ENCODE peak calls at places on chromosomes 11 and 22, in ten cellular contexts. One of them, this sample, is unnamed.

GRCh38 chr11:14137282-14137681 is 174.8 kb downstream of the SPON1 start:
- DNase-seq in Peyer's patch: no peak
- DNase-seq in lung: no peak
- DNase-seq in vagina: no peak
- DNase-seq in cardiac muscle cell: peak
- DNase-seq in adrenal gland: no peak
- DNase-seq in hepatocyte: no peak
- DNase-seq in activated B cell treated with CpG ODN at 0.5 μM for 24 hours: no peak
- DNase-seq in AG09309: no peak
- DNase-seq in fibroblast of mammary gland: no peak
- DNase-seq in this sample: no peak

GRCh38 chr11:66637557-66638176 is 836 bp upstream of the RBM4 start:
- DNase-seq in lung: no peak
- DNase-seq in Peyer's patch: no peak
- DNase-seq in adrenal gland: no peak
- DNase-seq in hepatocyte: no peak
- DNase-seq in vagina: peak
- DNase-seq in AG09309: no peak
- DNase-seq in activated B cell treated with CpG ODN at 0.5 μM for 24 hours: no peak
- DNase-seq in fibroblast of mammary gland: no peak
- DNase-seq in cardiac muscle cell: no peak
- DNase-seq in this sample: no peak

GRCh38 chr11:102220728-102221467 is 96.4 kb upstream of the BIRC3 start:
- DNase-seq in lung: no peak
- DNase-seq in Peyer's patch: no peak
- DNase-seq in AG09309: no peak
- DNase-seq in cardiac muscle cell: no peak
- DNase-seq in hepatocyte: no peak
- DNase-seq in adrenal gland: no peak
- DNase-seq in fibroblast of mammary gland: peak
- DNase-seq in activated B cell treated with CpG ODN at 0.5 μM for 24 hours: no peak
- DNase-seq in vagina: no peak
- DNase-seq in this sample: no peak

GRCh38 chr11:77205467-77206263 is 77.6 kb downstream of the MYO7A start:
- DNase-seq in hepatocyte: no peak
- DNase-seq in adrenal gland: no peak
- DNase-seq in AG09309: no peak
- DNase-seq in Peyer's patch: no peak
- DNase-seq in lung: no peak
- DNase-seq in vagina: no peak
- DNase-seq in fibroblast of mammary gland: no peak
- DNase-seq in cardiac muscle cell: no peak
- DNase-seq in activated B cell treated with CpG ODN at 0.5 μM for 24 hours: peak
- DNase-seq in this sample: no peak

GRCh38 chr22:41943661-41944209 is 3.2 kb downstream of the CENPM start:
- DNase-seq in hepatocyte: no peak
- DNase-seq in lung: no peak
- DNase-seq in cardiac muscle cell: no peak
- DNase-seq in adrenal gland: no peak
- DNase-seq in activated B cell treated with CpG ODN at 0.5 μM for 24 hours: no peak
- DNase-seq in Peyer's patch: no peak
- DNase-seq in fibroblast of mammary gland: peak
- DNase-seq in AG09309: no peak
- DNase-seq in vagina: no peak
- DNase-seq in this sample: no peak

GRCh38 chr11:20112291-20113146 is 47.8 kb downstream of the DBX1 start:
- DNase-seq in cardiac muscle cell: no peak
- DNase-seq in activated B cell treated with CpG ODN at 0.5 μM for 24 hours: no peak
- DNase-seq in vagina: peak
- DNase-seq in fibroblast of mammary gland: peak
- DNase-seq in hepatocyte: peak
- DNase-seq in adrenal gland: peak
- DNase-seq in lung: peak
- DNase-seq in Peyer's patch: peak
- DNase-seq in AG09309: peak
- DNase-seq in this sample: no peak

GRCh38 chr11:111793863-111794262 is 27.7 kb upstream of the PPP2R1B start:
- DNase-seq in Peyer's patch: no peak
- DNase-seq in adrenal gland: peak
- DNase-seq in hepatocyte: no peak
- DNase-seq in cardiac muscle cell: no peak
- DNase-seq in vagina: no peak
- DNase-seq in activated B cell treated with CpG ODN at 0.5 μM for 24 hours: no peak
- DNase-seq in lung: no peak
- DNase-seq in fibroblast of mammary gland: peak
- DNase-seq in AG09309: peak
- DNase-seq in this sample: no peak

GRCh38 chr11:108516125-108516524 is 17.9 kb upstream of the POGLUT3 start:
- DNase-seq in adrenal gland: no peak
- DNase-seq in cardiac muscle cell: no peak
- DNase-seq in activated B cell treated with CpG ODN at 0.5 μM for 24 hours: no peak
- DNase-seq in vagina: no peak
- DNase-seq in lung: no peak
- DNase-seq in Peyer's patch: no peak
- DNase-seq in AG09309: no peak
- DNase-seq in fibroblast of mammary gland: no peak
- DNase-seq in hepatocyte: no peak
- DNase-seq in this sample: no peak

GRCh38 chr11:101436511-101437142 is 147.2 kb downstream of the TRPC6 start:
- DNase-seq in lung: no peak
- DNase-seq in AG09309: no peak
- DNase-seq in activated B cell treated with CpG ODN at 0.5 μM for 24 hours: no peak
- DNase-seq in adrenal gland: no peak
- DNase-seq in fibroblast of mammary gland: peak
- DNase-seq in Peyer's patch: no peak
- DNase-seq in cardiac muscle cell: peak
- DNase-seq in vagina: no peak
- DNase-seq in hepatocyte: peak
- DNase-seq in this sample: peak

GRCh38 chr22:26751217-26751616 is 93.8 kb downstream of the MIAT start:
- DNase-seq in hepatocyte: peak
- DNase-seq in AG09309: no peak
- DNase-seq in fibroblast of mammary gland: no peak
- DNase-seq in adrenal gland: no peak
- DNase-seq in lung: no peak
- DNase-seq in vagina: no peak
- DNase-seq in activated B cell treated with CpG ODN at 0.5 μM for 24 hours: no peak
- DNase-seq in cardiac muscle cell: no peak
- DNase-seq in Peyer's patch: no peak
- DNase-seq in this sample: peak

GRCh38 chr11:13009921-13010736 is 1.0 kb downstream of the RASSF10 start:
- DNase-seq in lung: peak
- DNase-seq in vagina: no peak
- DNase-seq in fibroblast of mammary gland: peak
- DNase-seq in AG09309: no peak
- DNase-seq in Peyer's patch: peak
- DNase-seq in activated B cell treated with CpG ODN at 0.5 μM for 24 hours: no peak
- DNase-seq in hepatocyte: peak
- DNase-seq in cardiac muscle cell: peak
- DNase-seq in adrenal gland: no peak
- DNase-seq in this sample: peak
- TF ChIP-seq CTCF in lung: no peak
- TF ChIP-seq CTCF in vagina: no peak
- TF ChIP-seq CTCF in fibroblast of mammary gland: no peak
- TF ChIP-seq CTCF in AG09309: no peak
- TF ChIP-seq CTCF in Peyer's patch: no peak
- TF ChIP-seq CTCF in activated B cell treated with CpG ODN at 0.5 μM for 24 hours: no peak
- TF ChIP-seq CTCF in hepatocyte: no peak
- TF ChIP-seq CTCF in cardiac muscle cell: peak
- TF ChIP-seq CTCF in adrenal gland: no peak
- TF ChIP-seq CTCF in this sample: peak

DNA sequence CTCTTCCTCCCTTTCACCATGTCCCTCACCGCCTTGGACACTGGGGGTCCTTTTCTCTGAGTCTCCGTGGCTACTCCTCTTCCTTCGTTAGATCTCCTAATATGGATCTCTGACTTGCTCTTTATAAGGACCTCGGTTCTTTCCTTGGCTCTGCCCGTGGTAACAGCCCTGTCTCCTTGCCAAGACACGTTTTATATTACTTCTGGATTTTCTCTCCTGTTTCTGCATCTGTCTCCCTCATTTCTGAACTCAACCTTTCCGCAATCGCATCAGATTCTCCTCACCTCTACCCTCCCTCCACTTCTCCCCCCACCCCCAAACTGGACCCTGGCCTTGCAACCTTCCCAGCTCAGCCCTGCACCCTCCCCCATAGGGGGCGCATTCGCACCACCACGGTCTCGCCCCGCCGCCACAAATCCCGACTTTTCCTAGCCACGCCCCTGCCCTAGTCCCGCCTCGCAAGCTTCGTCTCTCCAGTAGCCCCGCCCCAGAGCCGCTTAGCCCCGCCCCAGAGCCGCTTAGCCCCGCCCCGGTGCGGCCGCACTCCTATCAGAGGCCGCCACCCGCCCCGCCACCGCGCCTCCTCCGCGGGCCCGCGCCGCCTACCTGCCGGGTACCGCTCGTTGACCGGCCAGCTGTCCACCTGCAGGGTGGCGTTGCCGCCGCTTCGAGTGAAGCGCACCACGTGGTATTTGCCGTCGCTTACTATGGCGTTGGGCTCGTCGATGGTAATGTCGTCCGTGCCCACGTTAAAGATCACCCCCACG is 39.0 kb downstream of the SLC22A12 start:
- DNase-seq in AG09309: no peak
- DNase-seq in fibroblast of mammary gland: no peak
- DNase-seq in adrenal gland: peak
- DNase-seq in hepatocyte: peak
- DNase-seq in activated B cell treated with CpG ODN at 0.5 μM for 24 hours: no peak
- DNase-seq in vagina: no peak
- DNase-seq in cardiac muscle cell: peak
- DNase-seq in Peyer's patch: no peak
- DNase-seq in lung: no peak
- DNase-seq in this sample: no peak
- TF ChIP-seq CTCF in AG09309: no peak
- TF ChIP-seq CTCF in fibroblast of mammary gland: no peak
- TF ChIP-seq CTCF in adrenal gland: no peak
- TF ChIP-seq CTCF in hepatocyte: no peak
- TF ChIP-seq CTCF in activated B cell treated with CpG ODN at 0.5 μM for 24 hours: no peak
- TF ChIP-seq CTCF in vagina: no peak
- TF ChIP-seq CTCF in cardiac muscle cell: no peak
- TF ChIP-seq CTCF in Peyer's patch: no peak
- TF ChIP-seq CTCF in lung: no peak
- TF ChIP-seq CTCF in this sample: no peak

DNA sequence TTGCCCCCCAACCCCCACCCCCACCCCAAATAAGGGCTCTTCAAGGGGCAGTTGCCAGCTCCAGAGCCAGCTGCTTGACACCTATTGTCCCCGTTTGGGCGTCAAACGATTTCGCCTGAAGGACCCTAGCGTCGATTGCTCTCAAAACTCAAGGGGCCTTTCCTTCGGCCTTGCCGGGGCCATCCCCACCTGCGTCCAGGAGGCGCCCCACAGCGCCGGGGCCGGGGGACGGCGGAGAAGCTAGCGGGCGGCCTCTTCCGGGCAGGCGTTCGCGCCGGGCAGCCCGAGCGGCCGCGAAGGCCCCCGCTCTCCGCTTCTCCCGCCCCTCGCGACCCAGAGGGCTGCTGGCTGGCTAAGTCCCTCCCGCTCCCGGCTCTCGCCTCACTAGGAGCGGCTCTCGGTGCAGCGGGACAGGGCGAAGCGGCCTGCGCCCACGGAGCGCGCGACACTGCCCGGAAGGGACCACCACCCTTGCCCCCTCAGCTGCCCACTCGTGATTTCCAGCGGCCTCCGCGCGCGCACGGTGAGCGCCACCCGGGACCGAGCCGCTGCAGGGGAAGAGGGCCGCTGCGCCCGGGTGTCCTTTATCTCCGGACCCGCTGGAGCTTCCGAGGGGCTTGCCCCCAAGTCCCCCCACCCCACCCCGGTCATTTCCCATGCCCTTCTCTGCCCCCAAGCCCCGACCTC is at the start of gene CAPRIN1:
- DNase-seq in AG09309: no peak
- DNase-seq in vagina: peak
- DNase-seq in adrenal gland: peak
- DNase-seq in hepatocyte: peak
- DNase-seq in lung: peak
- DNase-seq in Peyer's patch: peak
- DNase-seq in cardiac muscle cell: peak
- DNase-seq in fibroblast of mammary gland: peak
- DNase-seq in activated B cell treated with CpG ODN at 0.5 μM for 24 hours: peak
- DNase-seq in this sample: peak
- TF ChIP-seq CTCF in AG09309: no peak
- TF ChIP-seq CTCF in vagina: no peak
- TF ChIP-seq CTCF in adrenal gland: no peak
- TF ChIP-seq CTCF in hepatocyte: no peak
- TF ChIP-seq CTCF in lung: no peak
- TF ChIP-seq CTCF in Peyer's patch: no peak
- TF ChIP-seq CTCF in cardiac muscle cell: no peak
- TF ChIP-seq CTCF in fibroblast of mammary gland: no peak
- TF ChIP-seq CTCF in activated B cell treated with CpG ODN at 0.5 μM for 24 hours: no peak
- TF ChIP-seq CTCF in this sample: peak

GRCh38 chr11:68215087-68215445 is 2.0 kb upstream of the KMT5B start:
- DNase-seq in cardiac muscle cell: no peak
- DNase-seq in adrenal gland: peak
- DNase-seq in vagina: no peak
- DNase-seq in activated B cell treated with CpG ODN at 0.5 μM for 24 hours: no peak
- DNase-seq in fibroblast of mammary gland: no peak
- DNase-seq in Peyer's patch: no peak
- DNase-seq in lung: no peak
- DNase-seq in hepatocyte: no peak
- DNase-seq in AG09309: no peak
- DNase-seq in this sample: no peak
- TF ChIP-seq CTCF in cardiac muscle cell: no peak
- TF ChIP-seq CTCF in adrenal gland: no peak
- TF ChIP-seq CTCF in vagina: no peak
- TF ChIP-seq CTCF in activated B cell treated with CpG ODN at 0.5 μM for 24 hours: no peak
- TF ChIP-seq CTCF in fibroblast of mammary gland: no peak
- TF ChIP-seq CTCF in Peyer's patch: no peak
- TF ChIP-seq CTCF in lung: no peak
- TF ChIP-seq CTCF in hepatocyte: no peak
- TF ChIP-seq CTCF in AG09309: no peak
- TF ChIP-seq CTCF in this sample: no peak

GRCh38 chr22:43919106-43919965 is 4.3 kb upstream of the PNPLA3 start:
- DNase-seq in cardiac muscle cell: no peak
- DNase-seq in AG09309: no peak
- DNase-seq in lung: no peak
- DNase-seq in adrenal gland: no peak
- DNase-seq in vagina: no peak
- DNase-seq in fibroblast of mammary gland: peak
- DNase-seq in activated B cell treated with CpG ODN at 0.5 μM for 24 hours: no peak
- DNase-seq in hepatocyte: no peak
- DNase-seq in Peyer's patch: no peak
- DNase-seq in this sample: no peak
- TF ChIP-seq CTCF in cardiac muscle cell: no peak
- TF ChIP-seq CTCF in AG09309: no peak
- TF ChIP-seq CTCF in lung: no peak
- TF ChIP-seq CTCF in adrenal gland: no peak
- TF ChIP-seq CTCF in vagina: no peak
- TF ChIP-seq CTCF in fibroblast of mammary gland: no peak
- TF ChIP-seq CTCF in activated B cell treated with CpG ODN at 0.5 μM for 24 hours: no peak
- TF ChIP-seq CTCF in hepatocyte: no peak
- TF ChIP-seq CTCF in Peyer's patch: no peak
- TF ChIP-seq CTCF in this sample: no peak

GRCh38 chr11:1387961-1388762 is 1.6 kb upstream of the BRSK2 start:
- DNase-seq in hepatocyte: no peak
- DNase-seq in fibroblast of mammary gland: no peak
- DNase-seq in lung: peak
- DNase-seq in AG09309: no peak
- DNase-seq in activated B cell treated with CpG ODN at 0.5 μM for 24 hours: no peak
- DNase-seq in vagina: no peak
- DNase-seq in cardiac muscle cell: peak
- DNase-seq in adrenal gland: no peak
- DNase-seq in Peyer's patch: no peak
- DNase-seq in this sample: no peak
- TF ChIP-seq CTCF in hepatocyte: no peak
- TF ChIP-seq CTCF in fibroblast of mammary gland: no peak
- TF ChIP-seq CTCF in lung: no peak
- TF ChIP-seq CTCF in AG09309: no peak
- TF ChIP-seq CTCF in activated B cell treated with CpG ODN at 0.5 μM for 24 hours: no peak
- TF ChIP-seq CTCF in vagina: no peak
- TF ChIP-seq CTCF in cardiac muscle cell: no peak
- TF ChIP-seq CTCF in adrenal gland: no peak
- TF ChIP-seq CTCF in Peyer's patch: no peak
- TF ChIP-seq CTCF in this sample: peak

GRCh38 chr11:131914299-131914902 is 544.0 kb downstream of the NTM start:
- DNase-seq in hepatocyte: no peak
- DNase-seq in AG09309: no peak
- DNase-seq in vagina: no peak
- DNase-seq in fibroblast of mammary gland: peak
- DNase-seq in Peyer's patch: no peak
- DNase-seq in cardiac muscle cell: no peak
- DNase-seq in adrenal gland: no peak
- DNase-seq in activated B cell treated with CpG ODN at 0.5 μM for 24 hours: no peak
- DNase-seq in lung: no peak
- DNase-seq in this sample: no peak
- TF ChIP-seq CTCF in hepatocyte: peak
- TF ChIP-seq CTCF in AG09309: peak
- TF ChIP-seq CTCF in vagina: no peak
- TF ChIP-seq CTCF in fibroblast of mammary gland: peak
- TF ChIP-seq CTCF in Peyer's patch: no peak
- TF ChIP-seq CTCF in cardiac muscle cell: peak
- TF ChIP-seq CTCF in adrenal gland: no peak
- TF ChIP-seq CTCF in activated B cell treated with CpG ODN at 0.5 μM for 24 hours: no peak
- TF ChIP-seq CTCF in lung: no peak
- TF ChIP-seq CTCF in this sample: peak

This sample was measured in neural crest cell.